ENCODE peak calls at places on chromosomes 3 and 15, in five cellular contexts. Z, W, A, D and R are unnamed samples.

GRCh38 chr15:94815110-94815726 is 583.9 kb downstream of the MCTP2 start:
- DNase-seq in Z (no peak), W (no peak), A (no peak), D (no peak), R (no peak)

GRCh38 chr3:113234688-113235260 is 23.4 kb downstream of the BOC start:
- DNase-seq in Z (no peak), W (no peak), A (no peak), D (no peak), R (peak; percentile 19)

GRCh38 chr3:141076026-141076797 is 25.1 kb downstream of the SPSB4 start:
- DNase-seq in Z (no peak), W (no peak), A (peak; percentile 34), D (no peak), R (no peak)

GRCh38 chr15:45785897-45786296 is 151.1 kb downstream of the SQOR start:
- DNase-seq in Z (no peak), W (no peak), A (no peak), D (no peak), R (no peak)

GRCh38 chr3:118938183-118938961 is 96.3 kb downstream of the IGSF11 start:
- DNase-seq in Z (no peak), W (no peak), A (no peak), D (no peak), R (peak; percentile 2)

GRCh38 chr3:106824856-106825255 is 552.4 kb upstream of the CCDC54 start:
- DNase-seq in Z (peak; percentile 3), W (no peak), A (peak; percentile 76), D (no peak), R (peak; percentile 73)

GRCh38 chr3:171183042-171183441 is 156.5 kb upstream of the SLC2A2 start:
- DNase-seq in Z (peak; percentile 56), W (no peak), A (no peak), D (no peak), R (peak; percentile 61)

GRCh38 chr3:166810741-166811445 is 569.2 kb downstream of the ZBBX start:
- DNase-seq in Z (no peak), W (no peak), A (no peak), D (no peak), R (no peak)

GRCh38 chr3:197001106-197001971 is 28.3 kb downstream of the MELTF start:
- DNase-seq in Z (no peak), W (no peak), A (peak; percentile 79), D (no peak), R (no peak)

GRCh38 chr3:153357436-153357835 is 195.4 kb downstream of the RAP2B start:
- DNase-seq in Z (no peak), W (no peak), A (no peak), D (no peak), R (no peak)

GRCh38 chr3:125129512-125129962 is 73.7 kb upstream of the HEG1 start:
- DNase-seq in Z (peak; percentile 59), W (no peak), A (peak; percentile 91), D (peak; percentile 74), R (peak; percentile 99)

DNA sequence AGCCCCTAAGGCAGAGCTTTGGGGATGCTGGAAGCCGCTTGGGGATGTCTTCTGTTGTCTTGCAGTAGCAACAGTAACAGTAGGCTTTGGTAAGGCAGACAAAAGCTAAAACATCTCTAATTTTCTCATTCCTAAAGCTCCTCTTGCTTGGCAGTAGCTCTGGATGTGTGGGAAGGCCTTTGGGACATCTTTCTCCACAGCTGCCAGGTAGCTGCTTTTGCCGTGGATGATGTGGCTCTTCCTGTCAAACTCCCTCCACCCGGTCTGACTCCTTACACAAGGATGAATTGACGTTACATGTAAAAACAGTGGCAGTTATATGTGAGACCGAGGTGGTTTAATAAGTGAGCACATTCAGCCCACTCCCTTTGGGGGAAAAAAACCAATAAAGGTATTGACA is 309.0 kb downstream of the TUSC7 start:
- DNase-seq in Z (no peak), W (no peak), A (no peak), D (no peak), R (no peak)
- H3K4me3 ChIP-seq in Z (no peak overlapping the region), W (no peak overlapping the region), A (no peak overlapping the region), D (no peak overlapping the region), R (no peak overlapping the region)

GRCh38 chr3:183159319-183159718 is 3.2 kb downstream of the LAMP3 start:
- DNase-seq in Z (no peak), W (no peak), A (no peak), D (no peak), R (no peak)
- TF ChIP-seq CTCF in Z (peak; percentile 20), W (peak; percentile 43), A (no peak), D (no peak), R (peak; percentile 50)

GRCh38 chr3:154430014-154430413 is at the start of gene GPR149:
- DNase-seq in Z (no peak), W (no peak), A (peak; percentile 38), D (no peak), R (no peak)
- H3K4me3 ChIP-seq in Z (no peak within 1 kb of the TSS), W (no peak within 1 kb of the TSS), A (no peak within 1 kb of the TSS), D (no peak within 1 kb of the TSS), R (no peak within 1 kb of the TSS)

GRCh38 chr3:66428733-66429132 is 72.1 kb downstream of the LRIG1 start:
- DNase-seq in Z (no peak), W (no peak), A (peak; percentile 93), D (peak; percentile 88), R (peak; percentile 99)
- TF ChIP-seq CTCF in Z (no peak), W (no peak), A (no peak), D (no peak), R (no peak)

GRCh38 chr3:150443331-150443741 is 35.2 kb downstream of the TSC22D2 start:
- DNase-seq in Z (no peak), W (no peak), A (no peak), D (no peak), R (peak; percentile 64)
- H3K4me3 ChIP-seq in Z (no peak overlapping the region), W (no peak overlapping the region), A (peak overlapping the region; percentile 1), D (no peak overlapping the region), R (no peak overlapping the region)

GRCh38 chr3:184710870-184711365 is 946 bp downstream of the MAGEF1 start:
- DNase-seq in Z (no peak), W (peak; percentile 67), A (no peak), D (no peak), R (no peak)

GRCh38 chr3:184713521-184713920 is 1.7 kb upstream of the MAGEF1 start:
- DNase-seq in Z (no peak), W (no peak), A (no peak), D (no peak), R (no peak)

GRCh38 chr3:184712248-184712559 is 340 bp upstream of the MAGEF1 start:
- DNase-seq in Z (no peak), W (no peak), A (no peak), D (no peak), R (no peak)

GRCh38 chr3:184712579-184713355 is 903 bp upstream of the MAGEF1 start:
- DNase-seq in Z (no peak), W (no peak), A (no peak), D (no peak), R (no peak)

DNA sequence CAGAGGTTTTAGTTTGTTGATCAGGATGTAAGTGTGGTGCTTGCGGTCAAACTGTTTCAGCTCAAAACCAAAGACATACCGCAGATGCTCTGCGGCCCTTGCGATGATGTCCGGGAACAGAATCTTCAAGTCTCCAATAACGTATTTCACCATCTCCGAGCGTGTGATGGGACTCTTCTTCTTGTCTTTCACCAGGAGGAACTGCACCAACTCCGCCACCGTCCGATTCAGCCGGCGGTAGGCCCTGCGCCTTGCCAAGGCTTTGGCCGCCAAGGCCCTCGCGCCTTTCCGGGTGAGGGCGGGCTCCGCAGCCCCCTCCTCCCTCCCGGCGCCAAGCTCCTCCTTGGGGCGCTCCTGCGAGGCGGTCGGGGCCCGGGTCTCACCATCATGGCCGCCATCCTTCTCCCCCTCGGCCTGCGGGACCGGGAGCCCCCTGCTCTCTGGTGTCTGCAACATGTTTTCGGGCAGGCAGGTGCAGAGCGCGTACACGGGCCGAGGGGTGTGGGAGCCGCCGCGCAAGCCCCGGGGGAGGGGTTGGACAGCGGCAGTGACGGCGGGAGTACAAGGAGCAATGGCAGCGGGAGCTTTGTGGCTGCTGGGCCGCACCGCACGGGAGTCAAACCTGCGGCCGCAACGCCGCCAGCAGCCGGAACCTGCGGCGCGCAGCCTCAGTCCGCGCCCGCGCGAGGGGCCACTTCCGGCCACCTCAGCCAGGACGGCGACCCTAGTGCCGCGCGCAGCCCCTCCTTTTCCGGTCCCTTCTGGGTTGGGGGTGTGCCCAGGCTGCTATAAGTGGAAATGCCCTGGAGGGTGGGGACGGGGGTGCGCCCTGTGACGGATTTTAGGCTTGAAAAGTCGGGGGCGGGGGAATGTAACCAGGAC is at the start of gene MAGEF1:
- DNase-seq in Z (peak; percentile 79), W (peak; percentile 84), A (peak; percentile 93), D (peak; percentile 50), R (peak; percentile 73)
- TF ChIP-seq CTCF in Z (no peak), W (peak; percentile 3), A (no peak), D (no peak), R (no peak)